ENCODE peak calls at places on chromosomes 6 and 20, in seven cellular contexts. Q is neural crest cell, X is psoas muscle, K is endothelial cell, I is AG10803, M is stomach, U is lung. Z is an unnamed sample.

GRCh38 chr6:128071212-128071611 is 170.4 kb upstream of the THEMIS start:
- DNase-seq in Q (no peak), X (no peak), K (no peak), I (no peak), M (no peak), U (no peak), Z (no peak)

GRCh38 chr6:151690768-151691562 is 116.5 kb upstream of the ESR1 start:
- DNase-seq in Q (no peak), X (no peak), K (no peak), I (peak), M (no peak), U (no peak), Z (no peak)

GRCh38 chr6:36739947-36740817 is 42.6 kb downstream of the RAB44 start:
- DNase-seq in Q (no peak), X (no peak), K (no peak), I (peak), M (no peak), U (no peak), Z (no peak)

GRCh38 chr6:122628714-122629113 is 18.5 kb downstream of the PKIB start:
- DNase-seq in Q (no peak), X (no peak), K (no peak), I (no peak), M (no peak), U (no peak), Z (no peak)

GRCh38 chr6:144314003-144314485 is 28.9 kb downstream of the UTRN start:
- DNase-seq in Q (no peak), X (peak), K (no peak), I (no peak), M (no peak), U (peak), Z (no peak)

GRCh38 chr20:63086421-63087235 is 79.9 kb upstream of the BHLHE23 start:
- DNase-seq in Q (no peak), X (peak), K (no peak), I (no peak), M (no peak), U (no peak), Z (no peak)

GRCh38 chr6:26594730-26595632 is 1.8 kb upstream of the ABT1 start:
- DNase-seq in Q (no peak), X (no peak), K (no peak), I (peak), M (no peak), U (no peak), Z (no peak)

GRCh38 chr20:42589976-42590639 is 599.6 kb downstream of the PTPRT start:
- DNase-seq in Q (no peak), X (no peak), K (no peak), I (no peak), M (no peak), U (no peak), Z (no peak)

GRCh38 chr6:131683479-131683878 is 17.7 kb downstream of the OR2A4 start:
- DNase-seq in Q (no peak), X (no peak), K (no peak), I (no peak), M (no peak), U (no peak), Z (no peak)

GRCh38 chr20:63498950-63499332 is at the start of gene EEF1A2:
- DNase-seq in Q (no peak), X (peak), K (no peak), I (no peak), M (peak), U (no peak), Z (no peak)

GRCh38 chr6:47362857-47363461 is 53.3 kb upstream of the TNFRSF21 start:
- DNase-seq in Q (no peak), X (no peak), K (no peak), I (no peak), M (no peak), U (no peak), Z (no peak)

GRCh38 chr20:7916648-7917047 is 23.6 kb downstream of the HAO1 start:
- DNase-seq in Q (no peak), X (no peak), K (no peak), I (no peak), M (no peak), U (no peak), Z (no peak)

GRCh38 chr20:49775229-49775693 is 37.4 kb upstream of the SLC9A8 start:
- DNase-seq in Q (peak), X (peak), K (peak), I (peak), M (peak), U (peak), Z (no peak)

GRCh38 chr6:136982928-136983327 is 60.8 kb downstream of the SLC35D3 start:
- DNase-seq in Q (no peak), X (no peak), K (no peak), I (no peak), M (no peak), U (no peak), Z (no peak)

GRCh38 chr6:107304421-107305025 is 154.8 kb downstream of the PDSS2 start:
- DNase-seq in Q (no peak), X (no peak), K (no peak), I (peak), M (no peak), U (no peak), Z (no peak)

GRCh38 chr6:165755583-165755982 is 92.5 kb upstream of the PDE10A start:
- DNase-seq in Q (no peak), X (no peak), K (no peak), I (no peak), M (no peak), U (no peak), Z (no peak)

GRCh38 chr20:25294459-25295385 is 46.8 kb downstream of the PYGB start:
- DNase-seq in Q (peak), X (peak), K (peak), I (peak), M (peak), U (no peak), Z (no peak)

GRCh38 chr6:126628125-126628524 is 288.2 kb downstream of the CENPW start:
- DNase-seq in Q (no peak), X (no peak), K (no peak), I (no peak), M (no peak), U (no peak), Z (no peak)
- TF ChIP-seq CTCF in Q (peak), X (no peak), K (peak), I (no peak), M (no peak), U (no peak), Z (no peak)

DNA sequence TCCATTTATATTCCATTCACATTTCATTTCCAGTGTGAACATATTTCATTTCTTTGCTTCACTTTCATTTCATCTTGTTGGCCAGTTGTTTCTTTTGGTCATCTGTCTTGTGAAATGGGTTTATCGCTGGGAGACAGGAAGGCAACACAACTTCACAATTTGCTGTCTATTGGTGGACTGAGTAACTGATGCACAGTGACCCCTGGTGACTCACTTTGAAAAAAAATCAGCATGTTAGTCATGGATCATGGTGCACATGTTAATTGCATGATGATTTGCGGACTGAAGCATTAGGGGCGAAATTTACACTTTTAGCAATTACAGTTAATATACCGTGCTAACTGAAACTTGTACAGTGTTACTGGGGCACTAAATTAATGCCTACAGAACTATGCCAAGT is 37.1 kb downstream of the SLC24A3 start:
- DNase-seq in Q (no peak), X (no peak), K (no peak), I (no peak), M (no peak), U (peak), Z (no peak)
- TF ChIP-seq CTCF in Q (no peak), X (no peak), K (no peak), I (no peak), M (no peak), U (no peak), Z (no peak)

GRCh38 chr6:145929037-145929633 is 35.0 kb downstream of the SHPRH start:
- DNase-seq in Q (no peak), X (no peak), K (no peak), I (peak), M (no peak), U (no peak), Z (no peak)
- TF ChIP-seq CTCF in Q (peak), X (peak), K (peak), I (peak), M (peak), U (no peak), Z (peak)

DNA sequence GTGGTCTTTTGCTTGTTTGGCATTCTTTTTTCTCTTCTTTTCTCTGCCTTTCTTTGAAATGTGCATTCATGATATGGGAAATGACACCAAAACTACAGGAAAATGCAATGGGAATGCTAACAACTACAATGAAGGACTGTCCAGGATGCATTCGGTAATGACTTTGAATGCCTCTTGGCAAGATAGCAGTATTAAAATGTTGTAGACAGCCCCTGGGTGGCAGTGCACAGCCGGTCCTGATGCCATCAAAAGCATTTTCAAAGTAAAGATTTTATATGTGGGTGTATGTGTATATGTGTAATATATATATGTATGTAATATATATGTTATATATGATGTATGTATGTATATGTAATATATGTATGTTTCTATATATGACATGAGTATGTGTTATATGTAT is 218.9 kb upstream of the MMS22L start:
- DNase-seq in Q (no peak), X (no peak), K (no peak), I (no peak), M (no peak), U (no peak), Z (no peak)
- TF ChIP-seq CTCF in Q (no peak), X (no peak), K (no peak), I (no peak), M (no peak), U (no peak), Z (no peak)

GRCh38 chr6:12049165-12049564 is 37.1 kb downstream of the HIVEP1 start:
- DNase-seq in Q (no peak), X (no peak), K (no peak), I (no peak), M (no peak), U (no peak), Z (no peak)

GRCh38 chr6:12048609-12049008 is 36.5 kb downstream of the HIVEP1 start:
- DNase-seq in Q (no peak), X (no peak), K (no peak), I (no peak), M (no peak), U (no peak), Z (no peak)

GRCh38 chr6:12047792-12048432 is 35.8 kb downstream of the HIVEP1 start:
- DNase-seq in Q (no peak), X (no peak), K (no peak), I (no peak), M (no peak), U (no peak), Z (no peak)

GRCh38 chr6:12047304-12047703 is 35.2 kb downstream of the HIVEP1 start:
- DNase-seq in Q (no peak), X (no peak), K (no peak), I (no peak), M (no peak), U (no peak), Z (no peak)

GRCh38 chr6:12051861-12052368 is 39.8 kb downstream of the HIVEP1 start:
- DNase-seq in Q (no peak), X (no peak), K (no peak), I (peak), M (no peak), U (no peak), Z (no peak)
- TF ChIP-seq CTCF in Q (no peak), X (no peak), K (no peak), I (no peak), M (no peak), U (no peak), Z (no peak)

GRCh38 chr20:57062241-57062640 is 204.2 kb downstream of the BMP7 start:
- DNase-seq in Q (no peak), X (no peak), K (no peak), I (no peak), M (no peak), U (no peak), Z (no peak)

GRCh38 chr20:57062696-57063270 is 203.7 kb downstream of the BMP7 start:
- DNase-seq in Q (no peak), X (no peak), K (no peak), I (no peak), M (no peak), U (no peak), Z (no peak)

GRCh38 chr20:57059055-57059617 is 207.3 kb downstream of the BMP7 start:
- DNase-seq in Q (no peak), X (no peak), K (no peak), I (no peak), M (no peak), U (no peak), Z (no peak)

GRCh38 chr20:57060407-57061057 is 205.9 kb downstream of the BMP7 start:
- DNase-seq in Q (no peak), X (no peak), K (no peak), I (no peak), M (no peak), U (no peak), Z (no peak)

DNA sequence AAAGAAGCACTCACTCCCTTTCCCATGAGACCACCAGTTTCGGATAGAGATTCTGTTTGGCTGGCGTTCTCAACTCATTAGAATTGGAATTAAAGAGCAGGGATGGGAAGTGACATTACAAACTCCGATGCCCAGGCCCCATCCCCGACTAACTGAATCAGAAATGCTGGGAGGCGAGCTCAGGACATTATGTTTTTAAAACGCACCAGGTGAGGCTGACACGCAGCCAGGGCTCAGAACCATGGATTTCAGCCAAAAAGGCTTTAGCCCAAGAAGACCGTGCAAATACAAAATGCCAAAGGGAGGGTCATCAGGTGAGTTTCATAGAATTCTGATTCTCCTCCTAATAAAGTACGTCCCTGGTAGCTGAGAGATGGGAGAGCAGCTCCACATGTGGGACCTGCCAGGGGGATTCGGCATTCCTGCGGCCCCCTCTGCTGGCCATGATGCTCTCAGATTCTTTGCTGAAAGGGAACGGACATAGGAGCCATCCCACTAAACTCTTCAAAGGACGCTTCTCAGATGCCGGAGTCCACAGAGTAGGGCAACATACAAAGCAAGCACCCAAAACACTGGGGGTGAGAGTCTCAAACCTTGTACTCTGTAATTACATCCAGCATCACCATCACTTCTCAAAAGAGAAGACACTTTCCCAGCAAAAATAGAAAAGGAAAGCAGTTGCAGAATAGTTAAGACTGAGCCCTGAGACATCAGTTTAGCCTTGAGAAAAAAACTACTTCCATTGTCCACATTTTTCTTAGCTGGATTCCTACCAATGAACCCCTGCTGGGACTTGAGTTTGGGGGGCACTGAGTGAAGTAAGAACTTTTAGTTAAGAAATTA is 205.2 kb downstream of the BMP7 start:
- DNase-seq in Q (peak), X (no peak), K (peak), I (peak), M (no peak), U (no peak), Z (no peak)
- TF ChIP-seq CTCF in Q (peak), X (no peak), K (peak), I (peak), M (no peak), U (no peak), Z (peak)

Z was measured in mesothelial cell of epicardium.